ENCODE peak calls at places on chromosomes 4 and X, in eight cellular contexts. C, H, D, M, L, W, I and V are unnamed samples.

GRCh38 chr4:175419120-175419774 is 392.8 kb downstream of the GPM6A start:
- DNase-seq in I (no peak), L (no peak), C (peak; percentile 95), H (no peak), W (peak; percentile 46), M (no peak), D (no peak), V (no peak)

GRCh38 chr4:2299794-2300193 is 37.9 kb upstream of the MXD4 start:
- DNase-seq in I (no peak), M (no peak), W (no peak), H (no peak), C (no peak), L (no peak), D (no peak), V (no peak)

GRCh38 chr4:38983756-38984647 is 48.2 kb downstream of the TMEM156 start:
- DNase-seq in C (no peak), W (no peak), I (no peak), L (no peak), D (no peak), H (no peak), M (no peak), V (no peak)

GRCh38 chrX:102959471-102959870 is 22.4 kb downstream of the RAB40AL start:
- DNase-seq in L (no peak), D (no peak), C (peak; percentile 55), H (no peak), W (no peak), I (no peak), M (no peak), V (no peak)

GRCh38 chr4:56981795-56982201 is 3.1 kb downstream of the POLR2B start:
- DNase-seq in W (no peak), C (peak; percentile 53), H (no peak), I (no peak), M (no peak), L (no peak), D (no peak), V (no peak)

GRCh38 chrX:9781941-9782340 is 4.3 kb upstream of the SHROOM2 start:
- DNase-seq in H (no peak), L (no peak), C (no peak), W (no peak), M (no peak), D (no peak), I (no peak), V (no peak)

GRCh38 chr4:74886490-74886889 is 46.4 kb upstream of the PARM1 start:
- DNase-seq in L (no peak), M (no peak), D (no peak), C (no peak), H (no peak), I (no peak), W (peak; percentile 91), V (no peak)

GRCh38 chrX:31036895-31037294 is 34.9 kb downstream of the FTHL17 start:
- DNase-seq in D (peak; percentile 24), W (peak; percentile 5), C (peak; percentile 60), I (peak; percentile 51), M (no peak), H (peak; percentile 26), L (peak; percentile 33), V (no peak)

GRCh38 chrX:131633285-131633917 is 89.5 kb downstream of the OR13H1 start:
- DNase-seq in L (peak; percentile 71), W (peak; percentile 12), D (peak; percentile 42), I (peak; percentile 58), C (peak; percentile 46), H (peak; percentile 40), M (no peak), V (peak; percentile 88)

GRCh38 chrX:140697618-140698017 is 11.9 kb upstream of the LINC00632 start:
- DNase-seq in I (no peak), D (no peak), C (no peak), H (no peak), M (no peak), W (no peak), L (no peak), V (no peak)

GRCh38 chr4:27218013-27218412 is 357.4 kb downstream of the STIM2 start:
- DNase-seq in I (no peak), M (no peak), L (no peak), D (no peak), W (peak; percentile 26), H (no peak), C (no peak), V (no peak)

GRCh38 chr4:41178372-41179085 is 35.8 kb downstream of the APBB2 start:
- DNase-seq in W (peak; percentile 28), C (peak; percentile 90), D (peak; percentile 24), I (no peak), L (no peak), M (no peak), H (no peak), V (no peak)

GRCh38 chrX:56798866-56799864 is 70.1 kb downstream of the NBDY start:
- DNase-seq in W (no peak), L (no peak), D (no peak), M (no peak), C (no peak), H (peak; percentile 16), I (peak; percentile 45), V (peak; percentile 54)

GRCh38 chr4:102139932-102140331 is 205.3 kb downstream of the SLC39A8 start:
- DNase-seq in M (no peak), W (peak; percentile 86), C (no peak), L (no peak), D (no peak), I (no peak), H (no peak), V (no peak)

GRCh38 chr4:56637154-56637553 is 43.9 kb downstream of the HOPX start:
- DNase-seq in C (no peak), D (no peak), W (peak; percentile 74), I (no peak), L (no peak), M (no peak), H (no peak), V (no peak)

GRCh38 chr4:176229645-176230044 is 34.3 kb upstream of the SPATA4 start:
- DNase-seq in H (no peak), I (no peak), D (no peak), L (no peak), C (no peak), W (no peak), M (no peak), V (no peak)

GRCh38 chr4:78464265-78464664 is 87.3 kb upstream of the ANXA3 start:
- DNase-seq in C (no peak), H (no peak), D (no peak), W (no peak), I (no peak), M (no peak), L (no peak), V (no peak)

GRCh38 chrX:17376381-17377046 is 1.5 kb downstream of the NHS start:
- DNase-seq in W (no peak), M (no peak), C (no peak), H (no peak), D (peak; percentile 13), L (no peak), I (no peak), V (no peak)

GRCh38 chr4:41080964-41081363 is 133.4 kb downstream of the APBB2 start:
- DNase-seq in L (no peak), H (no peak), C (no peak), D (no peak), M (no peak), W (no peak), I (no peak), V (no peak)

GRCh38 chr4:5992171-5993062 is 25.8 kb downstream of the C4orf50 start:
- DNase-seq in M (no peak), L (no peak), C (no peak), I (no peak), W (no peak), H (no peak), D (no peak), V (no peak)

GRCh38 chr4:169220854-169221311 is 49.9 kb downstream of the SH3RF1 start:
- DNase-seq in W (no peak), C (no peak), H (no peak), M (no peak), L (no peak), D (no peak), I (no peak), V (no peak)

GRCh38 chr4:42736538-42736937 is 79.6 kb upstream of the ATP8A1 start:
- DNase-seq in H (no peak), C (no peak), D (no peak), M (no peak), L (no peak), W (no peak), I (no peak), V (no peak)

GRCh38 chrX:103783971-103784370 is 7.3 kb downstream of the PLP1 start:
- DNase-seq in L (no peak), I (no peak), M (no peak), C (no peak), W (no peak), D (peak; percentile 8), H (no peak), V (no peak)

DNA sequence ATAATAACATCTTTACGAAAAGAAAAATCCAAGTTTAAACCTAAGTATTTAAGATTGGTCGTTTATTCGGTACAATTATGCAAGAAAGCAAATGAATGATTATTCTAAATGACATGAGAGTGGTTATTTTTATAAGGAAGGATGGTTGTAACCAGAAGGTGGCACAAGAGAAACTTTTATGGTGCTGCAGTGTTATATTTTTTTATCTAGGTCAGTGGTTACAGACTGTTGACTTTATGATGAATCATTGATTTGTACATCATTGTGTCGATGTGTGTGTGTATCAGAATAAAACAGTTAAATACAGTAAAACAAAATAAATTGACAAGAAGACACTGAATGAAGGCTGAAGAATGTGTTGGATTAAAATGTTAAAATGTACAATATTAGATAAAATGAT is 9.8 kb downstream of the DCAF8L2 start:
- DNase-seq in D (no peak), H (no peak), M (no peak), C (no peak), W (peak; percentile 20), L (no peak), I (no peak), V (no peak)
- TF ChIP-seq CTCF in D (no peak), H (peak; percentile 28), M (no peak), C (no peak), W (no peak), L (no peak), I (no peak), V (peak; percentile 22)

DNA sequence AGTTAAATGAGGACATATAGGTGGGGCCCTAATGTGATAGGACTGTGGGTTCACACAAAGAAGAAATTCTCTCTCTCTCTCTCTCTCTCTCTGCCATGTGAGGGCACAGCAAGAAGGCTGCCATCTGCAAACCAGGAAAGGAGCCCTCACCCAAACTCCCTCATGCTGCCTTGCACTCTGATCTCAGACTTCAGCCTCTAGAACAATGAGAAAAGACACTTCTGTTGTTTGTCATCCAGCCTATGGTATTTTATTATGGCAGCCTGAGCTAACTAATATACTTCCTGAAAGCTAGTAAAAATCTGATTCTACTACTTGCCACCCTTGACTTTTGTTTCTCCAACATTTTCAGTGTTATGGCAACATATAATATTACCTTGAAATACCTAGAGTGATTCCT is 425.9 kb downstream of the SPOCK3 start:
- DNase-seq in C (no peak), L (no peak), I (no peak), M (no peak), H (no peak), D (no peak), W (no peak), V (no peak)
- TF ChIP-seq CTCF in C (no peak), L (no peak), I (no peak), M (no peak), H (no peak), D (no peak), W (no peak), V (no peak)

GRCh38 chrX:152895121-152895520 is 2.7 kb upstream of the ZNF185 start:
- DNase-seq in C (no peak), L (no peak), H (no peak), M (no peak), D (no peak), I (no peak), W (no peak), V (no peak)
- TF ChIP-seq CTCF in C (no peak), L (no peak), H (no peak), M (no peak), D (no peak), I (no peak), W (no peak), V (no peak)

GRCh38 chrX:38986586-38986985 is 185.3 kb downstream of the MID1IP1 start:
- DNase-seq in M (no peak), D (no peak), C (no peak), L (no peak), H (no peak), W (no peak), I (no peak), V (no peak)
- TF ChIP-seq CTCF in M (no peak), D (no peak), C (no peak), L (no peak), H (no peak), W (no peak), I (no peak), V (no peak)